ENCODE peak calls at places on chromosomes 12 and 14, in four cellular contexts. One of them, this sample, is unnamed.

GRCh38 chr12:84150226-84150625 is 762.4 kb downstream of the SLC6A15 start:
- DNase-seq in uterus: no peak
- DNase-seq in SK-N-SH: no peak
- DNase-seq in lower lobe of right lung: no peak
- DNase-seq in this sample: no peak

GRCh38 chr14:66330916-66331315 is 155.3 kb upstream of the CCDC196 start:
- DNase-seq in uterus: peak
- DNase-seq in SK-N-SH: no peak
- DNase-seq in lower lobe of right lung: no peak
- DNase-seq in this sample: peak

GRCh38 chr14:93906341-93907329 is 20.5 kb upstream of the FAM181A start:
- DNase-seq in lower lobe of right lung: peak
- DNase-seq in uterus: peak
- DNase-seq in SK-N-SH: peak
- DNase-seq in this sample: peak

GRCh38 chr12:29970501-29970900 is 186.8 kb upstream of the TMTC1 start:
- DNase-seq in SK-N-SH: no peak
- DNase-seq in lower lobe of right lung: no peak
- DNase-seq in uterus: no peak
- DNase-seq in this sample: no peak

GRCh38 chr12:49868952-49869815 is 26.3 kb upstream of the BCDIN3D start:
- DNase-seq in lower lobe of right lung: peak
- DNase-seq in uterus: peak
- DNase-seq in SK-N-SH: peak
- DNase-seq in this sample: peak

GRCh38 chr12:131825146-131825892 is 2.9 kb upstream of the MMP17 start:
- DNase-seq in uterus: no peak
- DNase-seq in SK-N-SH: no peak
- DNase-seq in lower lobe of right lung: no peak
- DNase-seq in this sample: peak

GRCh38 chr14:51776102-51776894 is 84.1 kb upstream of the GNG2 start:
- DNase-seq in SK-N-SH: peak
- DNase-seq in uterus: peak
- DNase-seq in lower lobe of right lung: no peak
- DNase-seq in this sample: peak

GRCh38 chr12:15163001-15163400 is 58.2 kb downstream of the RERG start:
- DNase-seq in SK-N-SH: no peak
- DNase-seq in uterus: no peak
- DNase-seq in lower lobe of right lung: no peak
- DNase-seq in this sample: no peak

GRCh38 chr12:93377252-93377542 is 528 bp upstream of the NUDT4 start:
- DNase-seq in lower lobe of right lung: no peak
- DNase-seq in SK-N-SH: no peak
- DNase-seq in uterus: no peak
- DNase-seq in this sample: no peak

GRCh38 chr14:31479026-31479425 is 8.8 kb downstream of the GPR33 start:
- DNase-seq in SK-N-SH: no peak
- DNase-seq in uterus: no peak
- DNase-seq in lower lobe of right lung: no peak
- DNase-seq in this sample: no peak

GRCh38 chr12:124369901-124370378 is 75.0 kb downstream of the RFLNA start:
- DNase-seq in lower lobe of right lung: no peak
- DNase-seq in SK-N-SH: peak
- DNase-seq in uterus: no peak
- DNase-seq in this sample: no peak

GRCh38 chr12:124370851-124371250 is 76.0 kb downstream of the RFLNA start:
- DNase-seq in SK-N-SH: no peak
- DNase-seq in lower lobe of right lung: no peak
- DNase-seq in uterus: no peak
- DNase-seq in this sample: no peak

GRCh38 chr12:124370384-124370783 is 75.5 kb downstream of the RFLNA start:
- DNase-seq in uterus: no peak
- DNase-seq in lower lobe of right lung: no peak
- DNase-seq in SK-N-SH: peak
- DNase-seq in this sample: peak

GRCh38 chr12:124369055-124369900 is 74.4 kb downstream of the RFLNA start:
- DNase-seq in uterus: peak
- DNase-seq in SK-N-SH: peak
- DNase-seq in lower lobe of right lung: peak
- DNase-seq in this sample: peak

DNA sequence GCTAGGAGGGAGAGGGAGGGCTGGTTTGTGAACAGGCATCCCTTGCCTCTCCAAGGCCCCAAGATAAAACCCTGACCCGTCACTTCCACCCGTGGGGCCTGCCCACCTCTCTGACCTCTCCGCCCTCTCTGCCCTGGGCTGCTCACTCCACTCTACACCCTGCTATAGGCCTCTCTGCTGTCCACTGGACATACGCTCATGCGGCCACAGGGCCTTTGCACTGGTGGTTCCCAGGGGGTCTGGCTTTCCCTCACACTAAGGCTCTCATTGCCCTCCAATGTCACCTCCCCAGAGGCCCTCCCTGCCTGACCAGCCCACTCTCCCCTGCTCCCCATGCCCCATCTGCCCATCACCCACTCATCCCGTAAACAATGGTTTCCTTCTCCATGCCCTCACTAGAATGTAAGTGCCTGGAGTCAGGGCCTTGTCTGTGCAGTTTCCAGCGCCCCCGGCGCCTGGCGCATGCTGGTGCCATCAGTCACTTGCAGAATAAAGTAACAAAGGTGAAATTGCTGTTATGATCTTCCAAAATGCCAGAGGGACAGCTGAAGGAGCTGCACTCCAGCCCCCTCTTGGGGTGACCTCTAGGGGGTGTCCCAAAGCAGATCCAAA is 73.6 kb downstream of the RFLNA start:
- DNase-seq in lower lobe of right lung: no peak
- DNase-seq in uterus: no peak
- DNase-seq in SK-N-SH: no peak
- DNase-seq in this sample: no peak
- TF ChIP-seq CTCF in lower lobe of right lung: no peak
- TF ChIP-seq CTCF in uterus: no peak
- TF ChIP-seq CTCF in SK-N-SH: peak
- TF ChIP-seq CTCF in this sample: no peak

GRCh38 chr14:32908487-32909084 is 30.1 kb upstream of the NPAS3 start:
- DNase-seq in SK-N-SH: no peak
- DNase-seq in lower lobe of right lung: no peak
- DNase-seq in uterus: no peak
- DNase-seq in this sample: peak
- H3K4me3 ChIP-seq in SK-N-SH: no peak
- H3K4me3 ChIP-seq in lower lobe of right lung: no peak
- H3K4me3 ChIP-seq in uterus: no peak
- H3K4me3 ChIP-seq in this sample: no peak

DNA sequence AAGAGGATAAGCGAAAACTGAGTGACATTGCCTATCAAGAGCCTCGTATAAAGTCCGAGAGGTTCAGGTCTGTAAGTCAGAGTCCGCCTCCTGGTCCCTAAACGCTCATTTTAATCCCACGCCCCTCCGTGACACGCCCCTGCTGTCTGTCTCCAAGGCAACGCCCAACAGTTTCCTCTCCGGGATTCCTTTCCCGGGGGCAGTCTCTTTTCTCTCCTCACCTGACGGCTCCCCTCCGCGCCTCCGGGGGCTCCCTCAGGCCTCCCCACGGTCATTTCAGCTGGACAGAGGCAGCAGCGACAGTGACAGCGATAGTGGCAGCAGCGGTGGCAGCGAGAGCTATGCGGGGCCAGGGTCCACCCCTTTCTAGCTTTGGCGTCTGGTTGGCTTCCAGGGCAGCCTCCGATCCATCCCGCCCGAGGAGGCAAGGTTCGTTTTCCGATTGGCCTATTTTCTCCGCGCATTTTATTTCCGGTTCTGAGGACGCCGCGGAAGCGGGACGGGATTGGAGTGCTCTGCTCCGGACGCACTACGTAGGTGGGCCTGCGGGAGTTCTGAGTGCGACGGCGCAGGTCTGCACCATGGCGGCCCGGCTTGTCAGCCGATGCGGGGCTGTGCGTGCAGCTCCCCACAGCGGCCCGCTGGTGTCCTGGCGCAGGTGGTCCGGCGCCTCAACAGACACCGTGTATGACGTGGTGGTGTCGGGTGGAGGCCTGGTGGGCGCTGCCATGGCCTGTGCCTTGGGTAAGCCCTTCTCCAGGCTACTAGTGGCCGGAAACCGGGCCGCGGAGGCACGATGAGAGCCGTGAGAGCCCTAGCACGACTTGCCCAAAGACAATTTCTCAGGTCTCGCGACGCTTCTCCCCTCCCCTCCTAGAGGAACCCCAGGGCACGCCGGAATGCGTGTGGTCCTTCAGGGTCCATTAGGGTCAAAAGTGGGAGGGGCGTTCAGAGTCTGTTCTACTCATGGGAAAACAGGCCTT is at the start of the genes COQ6 and FAM161B:
- DNase-seq in SK-N-SH: peak
- DNase-seq in lower lobe of right lung: peak
- DNase-seq in uterus: peak
- DNase-seq in this sample: peak
- TF ChIP-seq CTCF in SK-N-SH: peak
- TF ChIP-seq CTCF in lower lobe of right lung: peak
- TF ChIP-seq CTCF in uterus: peak
- TF ChIP-seq CTCF in this sample: no peak

DNA sequence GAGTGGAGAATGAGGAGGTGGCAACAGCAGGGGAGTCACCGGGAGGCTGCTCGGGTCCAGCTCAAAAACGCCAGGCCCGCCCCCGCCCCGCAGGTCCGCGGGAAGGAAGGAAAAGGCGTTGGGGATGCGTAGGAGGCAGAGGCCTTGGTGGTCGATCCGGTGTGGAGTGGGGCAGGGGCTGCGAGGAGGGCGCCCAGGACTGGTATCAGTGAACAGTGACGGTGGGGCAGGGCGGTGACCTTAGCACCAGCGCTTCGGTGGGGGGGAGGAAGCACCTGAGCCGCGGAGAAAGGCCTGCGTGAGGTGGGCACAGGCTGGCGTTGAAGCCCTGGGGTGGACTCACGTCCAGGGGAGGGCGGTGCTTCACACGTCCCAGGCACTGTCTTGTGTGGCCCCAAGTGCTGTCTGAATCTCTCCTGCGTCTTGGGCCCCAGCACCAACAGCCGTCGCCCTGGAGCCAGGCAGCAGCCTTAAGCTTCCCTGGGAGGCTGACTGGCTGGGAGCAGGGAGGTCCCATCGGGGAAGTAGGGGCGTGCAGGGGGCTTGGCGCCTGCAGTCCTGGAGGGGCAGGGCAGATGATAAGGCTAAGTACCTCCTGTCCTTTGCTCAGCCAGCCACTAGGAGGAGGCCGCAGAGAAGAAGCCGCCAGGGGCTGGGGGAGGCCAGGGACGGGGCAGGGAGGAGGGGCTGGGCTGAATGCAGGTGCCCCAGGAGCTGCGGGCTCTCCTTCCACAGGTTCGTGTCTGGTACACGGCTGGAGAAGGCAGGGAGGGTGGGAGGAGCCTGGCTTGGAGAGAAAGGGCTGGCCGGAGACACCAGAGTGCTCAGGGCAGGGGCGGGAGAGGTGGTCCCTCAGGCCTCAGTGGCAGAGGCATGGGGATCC is 26.5 kb downstream of the ZBTB42 start:
- DNase-seq in uterus: peak
- DNase-seq in lower lobe of right lung: peak
- DNase-seq in SK-N-SH: peak
- DNase-seq in this sample: peak
- H3K4me3 ChIP-seq in uterus: peak
- H3K4me3 ChIP-seq in lower lobe of right lung: peak
- H3K4me3 ChIP-seq in SK-N-SH: peak
- H3K4me3 ChIP-seq in this sample: peak

GRCh38 chr12:102026728-102027127 is 35.1 kb downstream of the WASHC3 start:
- DNase-seq in uterus: no peak
- DNase-seq in SK-N-SH: no peak
- DNase-seq in lower lobe of right lung: no peak
- DNase-seq in this sample: no peak
- TF ChIP-seq CTCF in uterus: no peak
- TF ChIP-seq CTCF in SK-N-SH: no peak
- TF ChIP-seq CTCF in lower lobe of right lung: no peak
- TF ChIP-seq CTCF in this sample: no peak